ENCODE peak calls at places on chromosomes 13 and 19, in eight cellular contexts. S is lower leg skin, K is sigmoid colon, B is fibroblast of mammary gland, Q is thoracic aorta, A is breast epithelium, T is thyroid gland, F is fibroblast of lung. C is an unnamed sample.

GRCh38 chr13:39616087-39616694 is 13.2 kb upstream of the LHFPL6 start:
- DNase-seq in Q (no peak), A (peak), K (peak), B (peak), S (no peak), F (peak), T (peak), C (no peak)

GRCh38 chr13:50200988-50201387 is 185.7 kb downstream of the KCNRG start:
- DNase-seq in K (no peak), T (no peak), A (no peak), F (no peak), S (no peak), Q (no peak), B (no peak), C (no peak)

GRCh38 chr13:36778083-36778671 is 40.8 kb upstream of the RFXAP start:
- DNase-seq in S (no peak), T (no peak), B (peak), A (no peak), K (no peak), Q (no peak), F (peak), C (no peak)

GRCh38 chr19:2394054-2394668 is 33.2 kb downstream of the TIMM13 start:
- DNase-seq in B (no peak), F (no peak), T (no peak), Q (no peak), A (no peak), K (no peak), S (no peak), C (no peak)

GRCh38 chr13:51621597-51621996 is 37.3 kb downstream of the WDFY2 start:
- DNase-seq in B (no peak), A (no peak), F (no peak), S (no peak), T (no peak), Q (no peak), K (no peak), C (no peak)

GRCh38 chr19:57068921-57069697 is 50.7 kb upstream of the USP29 start:
- DNase-seq in B (no peak), S (no peak), T (peak), F (no peak), Q (no peak), K (peak), A (no peak), C (no peak)

GRCh38 chr19:54646331-54646841 is 16.1 kb downstream of the LILRB1 start:
- DNase-seq in T (no peak), K (no peak), S (peak), Q (no peak), A (no peak), F (no peak), B (no peak), C (no peak)

GRCh38 chr19:310781-311496 is 19.7 kb upstream of the PLPP2 start:
- DNase-seq in A (no peak), S (peak), K (no peak), Q (no peak), T (no peak), F (no peak), B (no peak), C (no peak)

GRCh38 chr19:18469245-18470107 is 31.5 kb upstream of the ISYNA1 start:
- DNase-seq in B (peak), K (peak), T (peak), S (peak), F (peak), A (no peak), Q (no peak), C (no peak)

GRCh38 chr19:2618611-2619010 is 83.9 kb downstream of the GNG7 start:
- DNase-seq in Q (no peak), T (peak), A (peak), S (peak), K (peak), B (peak), F (peak), C (no peak)

GRCh38 chr19:39308531-39309304 is 11.9 kb downstream of the LRFN1 start:
- DNase-seq in A (no peak), Q (no peak), B (no peak), K (peak), S (peak), T (no peak), F (no peak), C (no peak)

GRCh38 chr19:1082165-1082927 is 12.8 kb downstream of the POLR2E start:
- DNase-seq in K (no peak), A (peak), T (peak), Q (no peak), B (no peak), F (no peak), S (peak), C (no peak)

GRCh38 chr19:1253514-1254080 is 5.2 kb downstream of the MIDN start:
- DNase-seq in T (no peak), B (no peak), A (no peak), S (no peak), F (no peak), K (no peak), Q (no peak), C (no peak)

GRCh38 chr13:57569981-57570380 is 61.6 kb upstream of the PCDH17 start:
- DNase-seq in A (no peak), F (no peak), B (no peak), K (no peak), Q (no peak), T (no peak), S (no peak), C (no peak)

GRCh38 chr19:17872251-17873001 is 681 bp downstream of the SLC5A5 start:
- DNase-seq in T (no peak), A (no peak), B (no peak), F (no peak), S (no peak), Q (no peak), K (no peak), C (no peak)

DNA sequence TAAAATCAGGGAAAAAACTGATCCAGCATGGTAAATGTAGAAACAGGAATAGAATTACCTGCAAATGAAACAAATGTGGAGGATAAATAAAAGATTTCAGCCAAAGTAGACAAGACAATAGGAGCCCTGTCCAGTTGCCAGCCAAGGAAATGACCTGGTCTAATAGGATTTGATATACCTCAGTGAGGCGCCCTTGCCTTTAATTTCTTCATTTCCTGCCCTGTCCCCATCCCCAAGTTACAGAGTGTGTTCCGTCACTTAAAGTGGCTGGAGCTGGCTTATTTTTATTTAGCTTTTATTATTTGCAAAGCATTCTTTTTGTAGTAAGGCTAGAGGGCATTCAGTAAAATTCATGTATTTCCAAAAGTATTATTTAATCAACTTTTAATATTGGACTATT is 1022.0 kb downstream of the EFNB2 start:
- DNase-seq in T (no peak), A (no peak), S (no peak), K (no peak), F (no peak), B (no peak), Q (no peak), C (no peak)
- TF ChIP-seq CTCF in T (no peak), A (no peak), S (no peak), K (no peak), F (no peak), B (no peak), Q (no peak), C (no peak)

GRCh38 chr19:46372901-46373572 is 26.1 kb downstream of the PPP5C start:
- DNase-seq in F (no peak), A (no peak), B (peak), Q (no peak), K (peak), T (peak), S (peak), C (no peak)
- TF ChIP-seq CTCF in F (peak), A (no peak), B (peak), Q (peak), K (no peak), T (no peak), S (no peak), C (peak)

GRCh38 chr13:79660361-79660760 is 179.4 kb downstream of the NDFIP2 start:
- DNase-seq in K (no peak), F (no peak), A (no peak), B (no peak), Q (no peak), S (no peak), T (no peak), C (no peak)

GRCh38 chr13:79663977-79664636 is 183.2 kb downstream of the NDFIP2 start:
- DNase-seq in F (no peak), K (no peak), T (no peak), S (no peak), A (no peak), B (no peak), Q (no peak), C (no peak)

GRCh38 chr13:79663420-79663819 is 182.5 kb downstream of the NDFIP2 start:
- DNase-seq in F (no peak), T (no peak), Q (no peak), K (no peak), S (no peak), A (no peak), B (no peak), C (no peak)

GRCh38 chr13:79659161-79659560 is 178.2 kb downstream of the NDFIP2 start:
- DNase-seq in A (no peak), T (no peak), K (no peak), S (no peak), F (peak), Q (no peak), B (peak), C (no peak)

DNA sequence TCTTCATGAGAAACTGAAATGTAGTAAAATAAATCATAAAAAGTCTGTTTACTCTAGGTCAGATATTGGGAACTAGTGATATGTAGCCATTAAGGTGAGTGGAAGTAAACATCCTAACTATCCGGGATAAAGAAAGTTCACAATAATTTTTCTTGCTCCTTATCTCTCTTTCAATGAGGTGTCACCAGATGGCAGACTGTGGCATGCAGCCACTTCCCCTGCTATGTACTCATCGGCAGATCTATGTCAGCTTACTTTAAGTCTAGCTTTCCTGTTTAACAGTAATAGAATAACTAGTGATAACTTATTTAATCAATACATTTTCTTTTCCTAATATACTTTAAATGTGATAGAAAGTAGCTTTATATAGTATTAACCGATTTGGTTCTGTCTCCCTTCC is 181.9 kb downstream of the NDFIP2 start:
- DNase-seq in K (no peak), Q (no peak), F (peak), S (no peak), B (no peak), T (no peak), A (no peak), C (no peak)
- TF ChIP-seq CTCF in K (no peak), Q (no peak), F (no peak), S (no peak), B (no peak), T (no peak), A (no peak), C (peak)

GRCh38 chr19:23402388-23402787 is 7.1 kb upstream of the ZNF91 start:
- DNase-seq in B (no peak), S (peak), F (no peak), T (no peak), Q (no peak), K (no peak), A (no peak), C (no peak)

GRCh38 chr19:23401086-23401485 is 5.8 kb upstream of the ZNF91 start:
- DNase-seq in T (no peak), A (no peak), S (no peak), K (no peak), B (no peak), Q (no peak), F (no peak), C (no peak)

GRCh38 chr19:23404676-23405075 is 9.4 kb upstream of the ZNF91 start:
- DNase-seq in F (no peak), A (no peak), K (no peak), S (peak), B (no peak), Q (no peak), T (no peak), C (no peak)

GRCh38 chr19:23403024-23403423 is 7.8 kb upstream of the ZNF91 start:
- DNase-seq in A (no peak), S (no peak), T (no peak), F (no peak), K (no peak), B (no peak), Q (no peak), C (no peak)

DNA sequence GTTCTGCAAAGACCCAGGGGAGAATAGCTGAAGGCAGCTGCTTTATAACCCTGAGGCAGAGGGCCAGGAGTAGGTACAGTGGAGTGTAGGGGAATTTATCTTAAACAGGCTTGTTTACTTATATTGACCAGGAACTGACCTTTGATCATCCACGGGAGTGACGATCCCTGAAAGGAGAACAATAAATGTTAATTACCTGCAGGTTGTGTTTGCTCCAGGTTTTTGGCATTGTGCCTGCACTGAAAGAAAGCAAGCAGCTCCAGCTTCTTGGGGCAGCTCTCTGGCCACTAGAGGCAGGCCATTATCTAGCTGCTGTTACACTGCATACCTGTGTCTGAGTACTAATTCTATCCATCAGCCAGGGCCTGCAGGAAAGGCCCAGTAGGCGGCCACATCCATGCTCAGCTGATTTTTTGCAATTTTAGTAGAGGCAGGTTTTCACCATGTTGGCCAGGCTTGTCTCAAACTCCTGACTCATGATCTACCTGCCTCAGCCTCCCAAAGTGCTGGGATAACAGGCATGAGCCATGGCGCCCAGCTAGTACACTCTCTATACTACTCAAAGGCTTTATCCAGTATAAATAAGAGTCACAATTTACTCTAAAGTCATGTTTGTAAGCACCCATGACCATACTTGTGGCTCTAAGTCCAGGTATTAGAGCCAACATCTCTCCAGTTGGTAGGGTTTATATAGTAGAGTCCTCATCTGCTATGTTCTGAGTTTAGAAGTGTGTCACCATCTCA is 8.5 kb upstream of the ZNF91 start:
- DNase-seq in Q (no peak), S (no peak), F (no peak), K (no peak), A (no peak), B (no peak), T (no peak), C (no peak)
- TF ChIP-seq CTCF in Q (no peak), S (no peak), F (no peak), K (peak), A (no peak), B (no peak), T (no peak), C (no peak)

GRCh38 chr19:48713041-48713863 is 6.3 kb downstream of the MAMSTR start:
- DNase-seq in A (no peak), F (no peak), B (no peak), K (no peak), T (no peak), S (no peak), Q (no peak), C (no peak)
- TF ChIP-seq CTCF in A (no peak), F (peak), B (peak), K (peak), T (peak), S (no peak), Q (peak), C (peak)

GRCh38 chr13:26117620-26118019 is 65.8 kb upstream of the SHISA2 start:
- DNase-seq in B (no peak), F (no peak), Q (no peak), T (no peak), A (no peak), S (no peak), K (no peak), C (no peak)
- TF ChIP-seq CTCF in B (no peak), F (no peak), Q (no peak), T (no peak), A (no peak), S (no peak), K (no peak), C (no peak)

DNA sequence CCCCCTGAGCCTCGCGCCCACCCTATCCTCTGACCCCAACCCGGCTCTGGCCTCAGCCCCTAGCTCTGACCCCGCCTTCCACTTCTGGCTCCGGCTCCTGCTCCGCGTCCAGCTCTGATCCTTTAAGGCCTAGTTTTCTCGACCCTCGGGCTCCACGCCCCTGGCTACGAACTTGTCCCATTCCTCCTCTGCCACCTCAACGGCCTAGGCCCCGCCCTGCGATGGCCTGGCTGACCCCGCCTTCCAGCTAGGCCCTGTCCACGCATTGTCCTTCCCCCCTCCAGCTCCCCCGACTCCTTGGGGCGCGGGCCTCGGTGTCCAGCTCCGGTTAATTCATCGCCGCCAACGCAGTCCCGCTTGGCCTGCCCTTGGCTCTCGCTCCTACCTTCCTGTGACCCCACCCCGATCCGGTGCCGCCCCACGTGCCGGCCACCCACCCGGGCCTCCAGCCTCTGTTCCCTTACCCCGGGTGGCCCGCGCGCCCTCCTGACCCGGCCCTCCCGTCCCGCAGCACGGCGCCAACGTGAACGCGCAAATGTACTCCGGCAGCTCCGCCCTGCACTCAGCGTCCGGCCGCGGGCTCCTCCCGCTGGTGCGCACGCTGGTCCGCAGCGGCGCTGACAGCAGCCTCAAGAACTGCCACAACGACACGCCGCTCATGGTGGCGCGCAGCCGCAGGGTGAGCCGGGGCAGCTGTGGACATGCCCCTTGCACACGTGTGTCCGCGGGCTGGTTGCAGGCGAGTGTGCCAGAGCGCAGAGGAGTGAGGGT is 9.4 kb downstream of the BCL3 start:
- DNase-seq in A (no peak), K (peak), S (no peak), B (peak), T (peak), Q (no peak), F (peak), C (no peak)
- TF ChIP-seq CTCF in A (no peak), K (no peak), S (no peak), B (no peak), T (no peak), Q (peak), F (no peak), C (peak)